ENCODE peak calls at places on chromosomes 12 and 14, in eight cellular contexts. One of them, this sample, is unnamed.

GRCh38 chr12:7709969-7710368 is 1.3 kb upstream of the DPPA3 start:
- DNase-seq in progenitor cell of endocrine pancreas: no peak
- DNase-seq in GM20000: no peak
- DNase-seq in omental fat pad: no peak
- DNase-seq in H9: no peak
- DNase-seq in CD4-positive, alpha-beta T cell: no peak
- DNase-seq in colonic mucosa: no peak
- DNase-seq in NB4: no peak
- DNase-seq in this sample: no peak

GRCh38 chr14:68897559-68898160 is 81.4 kb downstream of the ACTN1 start:
- DNase-seq in NB4: peak; percentile 87
- DNase-seq in CD4-positive, alpha-beta T cell: no peak
- DNase-seq in GM20000: no peak
- DNase-seq in omental fat pad: no peak
- DNase-seq in progenitor cell of endocrine pancreas: no peak
- DNase-seq in colonic mucosa: no peak
- DNase-seq in H9: no peak
- DNase-seq in this sample: no peak

GRCh38 chr14:29741909-29742401 is 185.7 kb downstream of the PRKD1 start:
- DNase-seq in H9: no peak
- DNase-seq in CD4-positive, alpha-beta T cell: no peak
- DNase-seq in progenitor cell of endocrine pancreas: no peak
- DNase-seq in colonic mucosa: no peak
- DNase-seq in GM20000: no peak
- DNase-seq in omental fat pad: no peak
- DNase-seq in NB4: no peak
- DNase-seq in this sample: no peak

GRCh38 chr12:65536876-65537661 is 258.6 kb downstream of the MSRB3 start:
- DNase-seq in CD4-positive, alpha-beta T cell: no peak
- DNase-seq in progenitor cell of endocrine pancreas: no peak
- DNase-seq in colonic mucosa: no peak
- DNase-seq in H9: no peak
- DNase-seq in omental fat pad: no peak
- DNase-seq in NB4: no peak
- DNase-seq in GM20000: no peak
- DNase-seq in this sample: no peak

GRCh38 chr14:101441710-101442109 is 119.6 kb upstream of the DIO3 start:
- DNase-seq in omental fat pad: no peak
- DNase-seq in colonic mucosa: no peak
- DNase-seq in GM20000: no peak
- DNase-seq in H9: no peak
- DNase-seq in NB4: no peak
- DNase-seq in progenitor cell of endocrine pancreas: no peak
- DNase-seq in CD4-positive, alpha-beta T cell: no peak
- DNase-seq in this sample: no peak

GRCh38 chr12:105706321-105706972 is 376.0 kb downstream of the C12orf75 start:
- DNase-seq in NB4: no peak
- DNase-seq in CD4-positive, alpha-beta T cell: no peak
- DNase-seq in omental fat pad: no peak
- DNase-seq in colonic mucosa: no peak
- DNase-seq in progenitor cell of endocrine pancreas: no peak
- DNase-seq in GM20000: no peak
- DNase-seq in H9: peak; percentile 51
- DNase-seq in this sample: no peak

GRCh38 chr12:3559601-3560294 is 68.7 kb downstream of the PRMT8 start:
- DNase-seq in CD4-positive, alpha-beta T cell: no peak
- DNase-seq in progenitor cell of endocrine pancreas: no peak
- DNase-seq in H9: no peak
- DNase-seq in colonic mucosa: no peak
- DNase-seq in GM20000: no peak
- DNase-seq in NB4: no peak
- DNase-seq in omental fat pad: no peak
- DNase-seq in this sample: no peak

GRCh38 chr12:6372403-6373003 is 2.9 kb downstream of the SCNN1A start:
- DNase-seq in omental fat pad: peak; percentile 18
- DNase-seq in CD4-positive, alpha-beta T cell: no peak
- DNase-seq in H9: no peak
- DNase-seq in progenitor cell of endocrine pancreas: no peak
- DNase-seq in colonic mucosa: no peak
- DNase-seq in GM20000: no peak
- DNase-seq in NB4: peak; percentile 96
- DNase-seq in this sample: no peak

GRCh38 chr12:51218607-51219161 is 822 bp upstream of the POU6F1 start:
- DNase-seq in CD4-positive, alpha-beta T cell: no peak
- DNase-seq in H9: peak; percentile 64
- DNase-seq in omental fat pad: no peak
- DNase-seq in GM20000: no peak
- DNase-seq in progenitor cell of endocrine pancreas: peak; percentile 15
- DNase-seq in NB4: peak; percentile 30
- DNase-seq in colonic mucosa: peak; percentile 42
- DNase-seq in this sample: no peak

GRCh38 chr12:106074706-106075392 is 63.9 kb downstream of the NUAK1 start:
- DNase-seq in H9: no peak
- DNase-seq in NB4: no peak
- DNase-seq in colonic mucosa: no peak
- DNase-seq in CD4-positive, alpha-beta T cell: no peak
- DNase-seq in progenitor cell of endocrine pancreas: no peak
- DNase-seq in omental fat pad: no peak
- DNase-seq in GM20000: no peak
- DNase-seq in this sample: peak; percentile 41

GRCh38 chr14:62532186-62532585 is 513.1 kb downstream of the KCNH5 start:
- DNase-seq in NB4: no peak
- DNase-seq in progenitor cell of endocrine pancreas: no peak
- DNase-seq in colonic mucosa: no peak
- DNase-seq in GM20000: no peak
- DNase-seq in H9: no peak
- DNase-seq in omental fat pad: no peak
- DNase-seq in CD4-positive, alpha-beta T cell: no peak
- DNase-seq in this sample: no peak

GRCh38 chr12:124763594-124763979 is 100.1 kb downstream of the SCARB1 start:
- DNase-seq in CD4-positive, alpha-beta T cell: no peak
- DNase-seq in progenitor cell of endocrine pancreas: no peak
- DNase-seq in NB4: peak; percentile 71
- DNase-seq in omental fat pad: no peak
- DNase-seq in H9: no peak
- DNase-seq in colonic mucosa: no peak
- DNase-seq in GM20000: no peak
- DNase-seq in this sample: no peak

GRCh38 chr12:90098132-90098779 is 389.6 kb upstream of the ATP2B1 start:
- DNase-seq in NB4: no peak
- DNase-seq in CD4-positive, alpha-beta T cell: no peak
- DNase-seq in H9: no peak
- DNase-seq in colonic mucosa: no peak
- DNase-seq in GM20000: no peak
- DNase-seq in progenitor cell of endocrine pancreas: no peak
- DNase-seq in omental fat pad: no peak
- DNase-seq in this sample: no peak

GRCh38 chr12:89893972-89894706 is 185.5 kb upstream of the ATP2B1 start:
- DNase-seq in NB4: no peak
- DNase-seq in CD4-positive, alpha-beta T cell: no peak
- DNase-seq in H9: no peak
- DNase-seq in colonic mucosa: no peak
- DNase-seq in omental fat pad: no peak
- DNase-seq in GM20000: no peak
- DNase-seq in progenitor cell of endocrine pancreas: no peak
- DNase-seq in this sample: no peak

GRCh38 chr12:12716845-12717585 is at the start of gene CDKN1B:
- DNase-seq in NB4: peak; percentile 96
- DNase-seq in H9: peak; percentile 89
- DNase-seq in GM20000: peak; percentile 91
- DNase-seq in CD4-positive, alpha-beta T cell: peak; percentile 88
- DNase-seq in colonic mucosa: peak; percentile 94
- DNase-seq in progenitor cell of endocrine pancreas: peak; percentile 68
- DNase-seq in omental fat pad: no peak
- DNase-seq in this sample: peak; percentile 63

GRCh38 chr12:47071241-47071852 is 8.1 kb upstream of the PCED1B start:
- DNase-seq in GM20000: peak; percentile 16
- DNase-seq in NB4: peak; percentile 36
- DNase-seq in colonic mucosa: no peak
- DNase-seq in H9: peak; percentile 75
- DNase-seq in omental fat pad: no peak
- DNase-seq in CD4-positive, alpha-beta T cell: no peak
- DNase-seq in progenitor cell of endocrine pancreas: no peak
- DNase-seq in this sample: no peak

GRCh38 chr14:71488703-71489141 is 443.5 kb upstream of the RGS6 start:
- DNase-seq in omental fat pad: no peak
- DNase-seq in progenitor cell of endocrine pancreas: no peak
- DNase-seq in NB4: no peak
- DNase-seq in colonic mucosa: no peak
- DNase-seq in CD4-positive, alpha-beta T cell: no peak
- DNase-seq in GM20000: no peak
- DNase-seq in H9: no peak
- DNase-seq in this sample: no peak

GRCh38 chr12:16112626-16113560 is 164.6 kb downstream of the SLC15A5 start:
- DNase-seq in colonic mucosa: no peak
- DNase-seq in H9: peak; percentile 86
- DNase-seq in CD4-positive, alpha-beta T cell: no peak
- DNase-seq in NB4: peak; percentile 50
- DNase-seq in GM20000: no peak
- DNase-seq in omental fat pad: no peak
- DNase-seq in progenitor cell of endocrine pancreas: no peak
- DNase-seq in this sample: no peak

GRCh38 chr14:22319526-22320352 is 269.3 kb downstream of the DAD1 start:
- DNase-seq in CD4-positive, alpha-beta T cell: no peak
- DNase-seq in colonic mucosa: peak; percentile 64
- DNase-seq in NB4: peak; percentile 73
- DNase-seq in omental fat pad: no peak
- DNase-seq in H9: peak; percentile 40
- DNase-seq in progenitor cell of endocrine pancreas: peak; percentile 33
- DNase-seq in GM20000: peak; percentile 41
- DNase-seq in this sample: no peak

GRCh38 chr14:71004481-71004880 is 97.2 kb downstream of the PCNX1 start:
- DNase-seq in CD4-positive, alpha-beta T cell: no peak
- DNase-seq in NB4: peak; percentile 31
- DNase-seq in progenitor cell of endocrine pancreas: no peak
- DNase-seq in colonic mucosa: no peak
- DNase-seq in omental fat pad: no peak
- DNase-seq in GM20000: no peak
- DNase-seq in H9: no peak
- DNase-seq in this sample: no peak

GRCh38 chr12:101969-102878 is 35.7 kb downstream of the IQSEC3 start:
- DNase-seq in colonic mucosa: no peak
- DNase-seq in CD4-positive, alpha-beta T cell: no peak
- DNase-seq in progenitor cell of endocrine pancreas: no peak
- DNase-seq in omental fat pad: no peak
- DNase-seq in GM20000: no peak
- DNase-seq in NB4: no peak
- DNase-seq in H9: peak; percentile 54
- DNase-seq in this sample: no peak

GRCh38 chr14:89635615-89636014 is 218.6 kb upstream of the FOXN3 start:
- DNase-seq in omental fat pad: no peak
- DNase-seq in CD4-positive, alpha-beta T cell: no peak
- DNase-seq in GM20000: no peak
- DNase-seq in progenitor cell of endocrine pancreas: no peak
- DNase-seq in NB4: no peak
- DNase-seq in H9: no peak
- DNase-seq in colonic mucosa: no peak
- DNase-seq in this sample: no peak

DNA sequence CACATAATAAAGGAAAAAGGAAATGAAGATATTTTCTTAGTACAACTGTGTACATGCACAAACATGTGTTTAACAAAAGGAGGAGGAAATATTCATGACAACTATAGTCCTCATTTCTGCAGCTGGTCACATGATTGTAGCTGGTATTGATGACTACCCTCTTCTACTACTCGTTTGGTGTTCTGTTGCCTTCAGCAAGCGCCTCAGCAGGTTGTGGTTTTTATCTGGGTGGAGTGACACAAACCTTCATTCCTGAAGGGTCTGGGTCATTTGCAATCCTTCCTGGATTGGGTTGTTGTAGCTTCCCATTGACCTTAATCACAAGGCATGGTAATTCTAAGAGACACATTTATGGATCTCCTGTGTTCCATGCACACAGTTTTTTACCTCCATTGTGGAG is 1009.9 kb upstream of the USP15 start:
- DNase-seq in CD4-positive, alpha-beta T cell: no peak
- DNase-seq in progenitor cell of endocrine pancreas: no peak
- DNase-seq in NB4: no peak
- DNase-seq in omental fat pad: no peak
- DNase-seq in H9: no peak
- DNase-seq in GM20000: no peak
- DNase-seq in colonic mucosa: no peak
- DNase-seq in this sample: no peak
- TF ChIP-seq CTCF in CD4-positive, alpha-beta T cell: no peak
- TF ChIP-seq CTCF in progenitor cell of endocrine pancreas: no peak
- TF ChIP-seq CTCF in NB4: no peak
- TF ChIP-seq CTCF in omental fat pad: no peak
- TF ChIP-seq CTCF in H9: no peak
- TF ChIP-seq CTCF in GM20000: no peak
- TF ChIP-seq CTCF in colonic mucosa: no peak
- TF ChIP-seq CTCF in this sample: no peak

DNA sequence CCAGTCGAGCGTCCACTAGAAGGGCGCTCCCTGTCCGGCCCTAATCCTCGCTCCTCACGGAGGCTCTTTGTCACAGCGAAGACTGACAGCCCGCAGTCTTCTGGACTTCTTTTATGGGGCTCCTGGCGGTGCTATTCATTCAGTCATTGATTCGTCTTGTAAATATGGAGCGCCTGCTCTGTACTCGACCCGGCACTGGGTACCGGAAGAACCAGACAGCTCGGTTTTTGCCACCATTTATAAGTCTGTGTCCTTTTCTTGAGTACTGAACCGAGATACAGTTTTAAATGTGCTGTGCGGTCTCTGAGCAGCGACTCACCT is 570 bp downstream of the DMAC2L start:
- DNase-seq in H9: no peak
- DNase-seq in colonic mucosa: no peak
- DNase-seq in progenitor cell of endocrine pancreas: no peak
- DNase-seq in omental fat pad: no peak
- DNase-seq in CD4-positive, alpha-beta T cell: no peak
- DNase-seq in GM20000: no peak
- DNase-seq in NB4: no peak
- DNase-seq in this sample: no peak
- TF ChIP-seq CTCF in H9: no peak
- TF ChIP-seq CTCF in colonic mucosa: no peak
- TF ChIP-seq CTCF in progenitor cell of endocrine pancreas: no peak
- TF ChIP-seq CTCF in omental fat pad: no peak
- TF ChIP-seq CTCF in CD4-positive, alpha-beta T cell: no peak
- TF ChIP-seq CTCF in GM20000: no peak
- TF ChIP-seq CTCF in NB4: no peak
- TF ChIP-seq CTCF in this sample: no peak

DNA sequence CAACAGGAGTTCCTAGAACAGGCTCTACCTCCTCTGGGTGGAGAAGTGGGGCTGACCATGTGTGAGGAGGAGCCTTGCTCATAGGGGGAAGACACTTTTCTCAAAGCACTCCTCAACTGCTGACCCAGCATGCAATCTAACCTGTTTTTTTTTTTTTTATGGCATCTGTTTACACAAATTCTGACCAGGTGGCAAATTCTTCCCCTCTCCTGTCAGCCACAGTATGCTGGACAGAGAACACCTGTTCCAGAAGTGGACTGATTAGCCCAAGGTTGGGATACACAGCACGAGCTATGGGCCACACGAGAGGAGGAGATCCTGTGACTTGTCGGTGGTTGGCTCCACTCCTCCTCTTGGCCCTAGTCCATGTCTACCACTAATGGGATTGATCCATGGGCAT is 16.3 kb upstream of the GRIP1 start:
- DNase-seq in H9: no peak
- DNase-seq in NB4: no peak
- DNase-seq in progenitor cell of endocrine pancreas: no peak
- DNase-seq in GM20000: no peak
- DNase-seq in colonic mucosa: no peak
- DNase-seq in CD4-positive, alpha-beta T cell: no peak
- DNase-seq in omental fat pad: no peak
- DNase-seq in this sample: no peak
- TF ChIP-seq CTCF in H9: no peak
- TF ChIP-seq CTCF in NB4: no peak
- TF ChIP-seq CTCF in progenitor cell of endocrine pancreas: no peak
- TF ChIP-seq CTCF in GM20000: no peak
- TF ChIP-seq CTCF in colonic mucosa: no peak
- TF ChIP-seq CTCF in CD4-positive, alpha-beta T cell: no peak
- TF ChIP-seq CTCF in omental fat pad: no peak
- TF ChIP-seq CTCF in this sample: no peak

GRCh38 chr14:39988939-39989338 is 556.7 kb upstream of the FBXO33 start:
- DNase-seq in progenitor cell of endocrine pancreas: no peak
- DNase-seq in H9: no peak
- DNase-seq in NB4: peak; percentile 54
- DNase-seq in GM20000: no peak
- DNase-seq in omental fat pad: no peak
- DNase-seq in CD4-positive, alpha-beta T cell: no peak
- DNase-seq in colonic mucosa: no peak
- DNase-seq in this sample: no peak
- TF ChIP-seq CTCF in progenitor cell of endocrine pancreas: peak; percentile 73
- TF ChIP-seq CTCF in H9: peak; percentile 78
- TF ChIP-seq CTCF in NB4: peak; percentile 27
- TF ChIP-seq CTCF in GM20000: no peak
- TF ChIP-seq CTCF in omental fat pad: no peak
- TF ChIP-seq CTCF in CD4-positive, alpha-beta T cell: no peak
- TF ChIP-seq CTCF in colonic mucosa: peak; percentile 23
- TF ChIP-seq CTCF in this sample: peak; percentile 46